ENCODE peak calls at places on chromosomes 5 and 9, in ten cellular contexts. S is left ventricle myocardium inferior, K is lung, A is RWPE1, F is B cell, O is adrenal gland, P is choroid plexus epithelial cell, X is fibroblast of pulmonary artery, G is heart right ventricle, U is epithelial cell of proximal tubule. V is an unnamed sample.
A peak's percentile ranks its signal among the peaks of the same experiment; 100 is the strongest.

GRCh38 chr5:122705876-122706275 is 69.0 kb upstream of the SNX2 start:
- DNase-seq in P (peak; percentile 9), A (no peak), G (no peak), X (peak; percentile 12), K (no peak), F (no peak), O (no peak), S (no peak), U (no peak), V (no peak)

GRCh38 chr5:179315356-179315890 is 29.8 kb downstream of the ADAMTS2 start:
- DNase-seq in A (no peak), U (no peak), X (no peak), G (no peak), F (no peak), S (peak; percentile 11), P (no peak), O (no peak), K (no peak), V (no peak)

GRCh38 chr5:116395178-116395577 is 179.4 kb downstream of the SEMA6A start:
- DNase-seq in O (no peak), U (no peak), A (no peak), P (no peak), S (no peak), X (no peak), K (no peak), F (no peak), G (no peak), V (no peak)

GRCh38 chr5:170109059-170110031 is 3.6 kb downstream of the FOXI1 start:
- DNase-seq in P (no peak), U (no peak), G (no peak), O (no peak), K (no peak), S (no peak), F (no peak), A (no peak), X (no peak), V (no peak)

GRCh38 chr5:15525679-15526275 is 25.8 kb downstream of the FBXL7 start:
- DNase-seq in K (no peak), S (no peak), O (no peak), X (peak; percentile 55), U (no peak), F (no peak), A (no peak), G (no peak), P (peak; percentile 86), V (no peak)

GRCh38 chr5:137496919-137497318 is 2.2 kb downstream of the SPOCK1 start:
- DNase-seq in F (no peak), P (no peak), O (no peak), X (no peak), A (no peak), G (no peak), K (no peak), S (no peak), U (no peak), V (no peak)

GRCh38 chr9:128113526-128114325 is 13.8 kb downstream of the PTGES2 start:
- DNase-seq in P (no peak), S (peak; percentile 12), U (no peak), G (no peak), A (no peak), O (no peak), F (no peak), X (no peak), K (no peak), V (no peak)

GRCh38 chr5:41869739-41870620 is at the start of gene OXCT1:
- DNase-seq in P (peak; percentile 85), S (peak; percentile 82), U (no peak), F (peak; percentile 97), O (peak; percentile 76), X (peak; percentile 83), K (peak; percentile 83), G (peak; percentile 75), A (peak; percentile 92), V (peak; percentile 70)

GRCh38 chr5:445591-445990 is 2.6 kb downstream of the EXOC3 start:
- DNase-seq in K (no peak), A (no peak), X (no peak), O (no peak), S (peak; percentile 11), F (no peak), P (no peak), U (no peak), G (no peak), V (no peak)

GRCh38 chr5:80125962-80126480 is 90.9 kb downstream of the THBS4 start:
- DNase-seq in A (peak; percentile 29), S (no peak), U (peak; percentile 65), K (no peak), X (peak; percentile 45), G (no peak), O (no peak), F (no peak), P (peak; percentile 85), V (no peak)

GRCh38 chr5:115160975-115161475 is 8.7 kb downstream of the TRIM36 start:
- DNase-seq in K (no peak), A (no peak), F (no peak), S (no peak), G (no peak), X (no peak), U (no peak), P (no peak), O (no peak), V (no peak)

GRCh38 chr5:173178369-173178910 is 34.1 kb downstream of the BNIP1 start:
- DNase-seq in F (no peak), A (no peak), K (no peak), G (no peak), X (no peak), O (no peak), P (no peak), U (no peak), S (no peak), V (no peak)

GRCh38 chr5:168292783-168293696 is 1.6 kb downstream of the WWC1 start:
- DNase-seq in S (no peak), F (no peak), P (no peak), K (no peak), A (peak; percentile 44), O (no peak), X (no peak), G (no peak), U (no peak), V (no peak)

GRCh38 chr5:139194486-139194885 is 3.7 kb downstream of the SIL1 start:
- DNase-seq in A (no peak), K (no peak), F (no peak), X (no peak), U (no peak), S (no peak), O (no peak), P (no peak), G (no peak), V (no peak)

GRCh38 chr5:139190125-139190524 is 8.0 kb downstream of the SIL1 start:
- DNase-seq in O (no peak), K (no peak), F (no peak), U (no peak), G (no peak), P (peak; percentile 99), S (no peak), X (peak; percentile 94), A (no peak), V (no peak)

GRCh38 chr5:139188558-139189270 is 9.5 kb downstream of the SIL1 start:
- DNase-seq in F (no peak), K (no peak), O (no peak), S (no peak), X (no peak), A (no peak), U (no peak), G (no peak), P (no peak), V (no peak)

GRCh38 chr5:139197710-139198669 is at the start of gene SIL1:
- DNase-seq in G (peak; percentile 96), S (peak; percentile 99), K (peak; percentile 97), P (peak; percentile 96), X (peak; percentile 95), F (peak; percentile 99), A (peak; percentile 98), U (no peak), O (peak; percentile 98), V (peak; percentile 98)

GRCh38 chr5:139193928-139194327 is 4.2 kb downstream of the SIL1 start:
- DNase-seq in A (no peak), S (no peak), X (no peak), U (no peak), O (peak; percentile 33), G (no peak), K (no peak), P (peak; percentile 48), F (no peak), V (no peak)
- TF ChIP-seq CTCF in A (no peak), S (no peak), X (peak; percentile 41), U (peak; percentile 51), O (no peak), G (no peak), K (no peak), P (peak; percentile 58), F (peak; percentile 33), V (peak; percentile 28)

GRCh38 chr5:23840083-23840482 is 332.7 kb downstream of the PRDM9 start:
- DNase-seq in A (no peak), P (peak; percentile 0), K (no peak), S (no peak), G (no peak), X (peak; percentile 0), F (no peak), U (no peak), O (no peak), V (no peak)
- TF ChIP-seq CTCF in A (peak; percentile 37), P (no peak), K (no peak), S (no peak), G (peak; percentile 11), X (no peak), F (no peak), U (peak; percentile 16), O (no peak), V (no peak)

DNA sequence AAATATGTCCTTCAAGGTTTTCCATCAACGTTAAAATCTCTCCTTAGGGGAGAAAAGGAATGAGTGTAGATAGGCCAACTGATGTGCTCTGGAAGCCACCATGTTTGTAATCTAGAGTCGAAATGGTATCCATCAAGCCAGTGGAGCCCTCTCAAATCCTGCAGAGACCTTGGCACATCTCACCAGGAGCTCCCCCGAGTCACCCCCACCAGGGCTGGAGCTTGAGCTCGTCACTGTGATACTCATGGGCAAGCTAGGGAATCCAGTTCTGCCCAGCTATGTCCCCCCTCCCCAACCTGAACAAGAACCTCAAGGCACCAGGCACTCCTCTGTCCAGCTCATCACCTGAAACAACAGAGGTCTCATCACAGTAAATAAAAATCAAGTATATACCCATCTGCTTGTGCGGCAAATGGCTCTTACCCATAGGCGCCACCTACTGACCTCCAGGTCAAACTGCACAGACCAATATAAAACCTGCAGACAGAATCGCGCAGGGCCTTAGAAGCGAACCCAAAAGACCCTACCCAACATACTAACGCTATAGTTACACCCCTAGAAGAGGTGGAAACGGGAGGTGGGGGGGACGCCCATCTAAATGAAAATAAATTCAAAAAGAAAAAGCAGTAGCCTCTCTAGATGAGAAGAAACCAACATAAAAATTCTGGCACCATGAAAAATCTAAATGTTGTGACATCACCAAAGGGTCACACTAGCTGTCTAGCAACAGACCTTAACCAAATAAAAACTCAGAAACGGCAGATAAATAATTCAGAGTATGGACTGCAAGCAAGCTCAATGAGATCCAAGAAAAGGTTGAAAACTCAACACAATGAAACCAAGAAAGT is 75.0 kb downstream of the TTC39B start:
- DNase-seq in K (no peak), X (peak; percentile 50), A (no peak), U (no peak), S (no peak), F (peak; percentile 41), O (peak; percentile 32), P (peak; percentile 57), G (no peak), V (no peak)
- TF ChIP-seq CTCF in K (no peak), X (peak; percentile 69), A (peak; percentile 38), U (peak; percentile 81), S (peak; percentile 61), F (peak; percentile 65), O (peak; percentile 47), P (peak; percentile 67), G (peak; percentile 39), V (peak; percentile 30)

GRCh38 chr9:93944011-93944410 is 11.1 kb downstream of the BARX1 start:
- DNase-seq in S (no peak), O (no peak), X (no peak), F (no peak), U (no peak), P (no peak), A (no peak), G (no peak), K (no peak), V (no peak)
- TF ChIP-seq CTCF in S (no peak), O (no peak), X (no peak), F (no peak), U (no peak), P (no peak), A (no peak), G (no peak), K (no peak), V (no peak)